ENCODE peak calls at places on chromosomes 6 and 20, in eight cellular contexts. R is epithelial cell of esophagus; F is hypothalamus; E is H1; T is naive thymus-derived CD8-positive, alpha-beta T cell; N is T follicular helper cell; S is GM10248; O is GM04504. Q is an unnamed sample.

GRCh38 chr6:52410979-52411378 is 9.2 kb upstream of the EFHC1 start:
- DNase-seq in R (no peak), F (no peak), E (no peak), T (no peak), N (no peak), S (no peak), O (no peak), Q (no peak)

GRCh38 chr6:71965404-71965803 is 79.1 kb downstream of the RIMS1 start:
- DNase-seq in R (no peak), F (no peak), E (no peak), T (no peak), N (no peak), S (no peak), O (no peak), Q (peak)

GRCh38 chr6:24524801-24525200 is 30.0 kb downstream of the ALDH5A1 start:
- DNase-seq in R (peak), F (no peak), E (no peak), T (no peak), N (no peak), S (peak), O (peak), Q (peak)

GRCh38 chr6:148596886-148597455 is 149.9 kb upstream of the UST start:
- DNase-seq in R (no peak), F (no peak), E (no peak), T (no peak), N (no peak), S (no peak), O (no peak), Q (no peak)

GRCh38 chr6:46090115-46091079 is 39.4 kb upstream of the ENPP4 start:
- DNase-seq in R (peak), F (peak), E (peak), T (peak), N (peak), S (peak), O (peak), Q (peak)

GRCh38 chr20:44496976-44497375 is 21.3 kb downstream of the TTPAL start:
- DNase-seq in R (peak), F (no peak), E (no peak), T (no peak), N (no peak), S (no peak), O (peak), Q (no peak)

GRCh38 chr20:57583289-57584257 is 22.7 kb downstream of the PCK1 start:
- DNase-seq in R (no peak), F (no peak), E (no peak), T (no peak), N (no peak), S (no peak), O (no peak), Q (no peak)

GRCh38 chr6:108260126-108260808 is 573 bp downstream of the SNX3 start:
- DNase-seq in R (peak), F (peak), E (peak), T (no peak), N (no peak), S (peak), O (peak), Q (peak)

GRCh38 chr6:13355043-13355945 is 27.0 kb upstream of the TBC1D7 start:
- DNase-seq in R (peak), F (no peak), E (no peak), T (peak), N (no peak), S (no peak), O (peak), Q (no peak)

GRCh38 chr6:43793154-43793874 is 23.3 kb downstream of the VEGFA start:
- DNase-seq in R (no peak), F (no peak), E (no peak), T (no peak), N (no peak), S (no peak), O (no peak), Q (no peak)

GRCh38 chr20:23047001-23047737 is 2.3 kb downstream of the THBD start:
- DNase-seq in R (peak), F (no peak), E (no peak), T (no peak), N (no peak), S (no peak), O (no peak), Q (no peak)

GRCh38 chr20:48826883-48827771 is 672 bp downstream of the PREX1 start:
- DNase-seq in R (peak), F (no peak), E (peak), T (no peak), N (no peak), S (no peak), O (no peak), Q (peak)

GRCh38 chr6:20409427-20409971 is 7.8 kb downstream of the E2F3 start:
- DNase-seq in R (no peak), F (no peak), E (no peak), T (no peak), N (no peak), S (peak), O (no peak), Q (no peak)

GRCh38 chr6:38567436-38567835 is 72.3 kb downstream of the BTBD9 start:
- DNase-seq in R (peak), F (peak), E (no peak), T (no peak), N (no peak), S (no peak), O (peak), Q (no peak)

GRCh38 chr6:162119349-162119748 is 608.2 kb downstream of the PRKN start:
- DNase-seq in R (peak), F (no peak), E (no peak), T (no peak), N (no peak), S (no peak), O (no peak), Q (no peak)

GRCh38 chr20:57289401-57290177 is 23.1 kb upstream of the BMP7 start:
- DNase-seq in R (no peak), F (peak), E (no peak), T (no peak), N (no peak), S (no peak), O (no peak), Q (peak)

GRCh38 chr6:63663147-63663877 is 27.7 kb downstream of the PHF3 start:
- DNase-seq in R (peak), F (no peak), E (no peak), T (no peak), N (no peak), S (no peak), O (peak), Q (no peak)

GRCh38 chr6:91045152-91045551 is 458.3 kb upstream of the MAP3K7 start:
- DNase-seq in R (no peak), F (no peak), E (no peak), T (no peak), N (no peak), S (no peak), O (no peak), Q (no peak)

GRCh38 chr6:168722397-168722796 is 281.4 kb downstream of the SMOC2 start:
- DNase-seq in R (no peak), F (no peak), E (no peak), T (no peak), N (no peak), S (no peak), O (no peak), Q (no peak)

GRCh38 chr6:162068340-162068739 is 659.2 kb downstream of the PRKN start:
- DNase-seq in R (no peak), F (no peak), E (no peak), T (no peak), N (no peak), S (no peak), O (no peak), Q (no peak)

GRCh38 chr20:33079267-33079666 is at the start of gene BPIFB4:
- DNase-seq in R (no peak), F (no peak), E (no peak), T (no peak), N (no peak), S (no peak), O (no peak), Q (no peak)

GRCh38 chr20:54257090-54257816 is 49.4 kb downstream of the PFDN4 start:
- DNase-seq in R (peak), F (no peak), E (no peak), T (no peak), N (no peak), S (no peak), O (no peak), Q (no peak)

Q was measured in HAP-1.